ENCODE peak calls at places on chromosomes 3 and 15, in seven cellular contexts. O is GDM1; A is fibroblast of lung; L is mesendoderm; C is activated naive CD8-positive, alpha-beta T cell treated with anti-CD3 and anti-CD28 coated beads, Interleukin-2, amount 50 U/mL, for 16 hours; R is aorta; H is mucosa of descending colon. W is an unnamed sample.

GRCh38 chr3:106518516-106518915 is 649.7 kb upstream of the CBLB start:
- DNase-seq in H (no peak), R (no peak), C (no peak), A (peak), L (no peak), O (no peak), W (no peak)

GRCh38 chr3:41836360-41837134 is 125.4 kb downstream of the ULK4 start:
- DNase-seq in L (no peak), A (peak), C (no peak), O (no peak), R (no peak), H (no peak), W (no peak)

GRCh38 chr15:67744331-67745058 is 80.8 kb upstream of the SKOR1 start:
- DNase-seq in L (no peak), O (no peak), R (no peak), A (peak), C (no peak), H (no peak), W (no peak)

GRCh38 chr3:66338927-66339326 is 118.1 kb downstream of the SLC25A26 start:
- DNase-seq in C (no peak), H (no peak), A (peak), R (no peak), L (no peak), O (no peak), W (no peak)

GRCh38 chr3:21036888-21037287 is 714.1 kb downstream of the ZNF385D start:
- DNase-seq in R (no peak), C (no peak), O (no peak), L (no peak), H (no peak), A (no peak), W (no peak)

GRCh38 chr3:1843111-1843510 is 255.6 kb upstream of the CNTN4 start:
- DNase-seq in C (no peak), L (no peak), A (no peak), H (no peak), R (no peak), O (no peak), W (no peak)

GRCh38 chr3:31244929-31245817 is 287.6 kb upstream of the STT3B start:
- DNase-seq in A (no peak), O (no peak), R (no peak), H (no peak), L (no peak), C (no peak), W (no peak)

GRCh38 chr3:179194931-179195330 is 46.8 kb downstream of the PIK3CA start:
- DNase-seq in A (peak), O (no peak), L (peak), H (no peak), C (no peak), R (no peak), W (no peak)

GRCh38 chr15:67505675-67506572 is 15.0 kb upstream of the C15orf61 start:
- DNase-seq in R (no peak), A (no peak), C (no peak), H (no peak), L (no peak), O (no peak), W (no peak)

GRCh38 chr15:67613708-67614107 is 71.2 kb downstream of the MAP2K5 start:
- DNase-seq in A (no peak), L (peak), H (no peak), C (no peak), O (no peak), R (no peak), W (no peak)